ENCODE peak calls at places on chromosomes 4 and X, in six cellular contexts. G, H, W, M, Q and P are unnamed samples.

GRCh38 chrX:135432453-135432852 is 10.7 kb downstream of the SMIM10L2A start:
- DNase-seq in G (no peak), H (no peak), W (no peak), M (no peak), Q (no peak), P (no peak)

GRCh38 chr4:1191621-1192020 is 19.2 kb upstream of the SPON2 start:
- DNase-seq in G (no peak), H (no peak), W (no peak), M (no peak), Q (no peak), P (no peak)

GRCh38 chrX:141405486-141405877 is 163.2 kb upstream of the SPANXC start:
- DNase-seq in G (no peak), H (peak; percentile 79), W (no peak), M (no peak), Q (no peak), P (no peak)

GRCh38 chrX:41350150-41350975 is 16.4 kb downstream of the DDX3X start:
- DNase-seq in G (no peak), H (peak; percentile 16), W (no peak), M (no peak), Q (no peak), P (no peak)

GRCh38 chrX:10230222-10230621 is 73.4 kb downstream of the CLCN4 start:
- DNase-seq in G (no peak), H (no peak), W (no peak), M (no peak), Q (no peak), P (no peak)

GRCh38 chr4:112075129-112075753 is 70.0 kb upstream of the FAM241A start:
- DNase-seq in G (no peak), H (peak; percentile 81), W (peak; percentile 35), M (peak; percentile 51), Q (no peak), P (peak; percentile 68)

GRCh38 chr4:140004580-140005314 is 149.2 kb downstream of the MAML3 start:
- DNase-seq in G (no peak), H (peak; percentile 48), W (no peak), M (no peak), Q (no peak), P (no peak)

GRCh38 chr4:186105721-186106335 is 1.3 kb downstream of the FAM149A start:
- DNase-seq in G (no peak), H (no peak), W (no peak), M (no peak), Q (no peak), P (no peak)

GRCh38 chr4:78214078-78214477 is 157.0 kb downstream of the FRAS1 start:
- DNase-seq in G (no peak), H (no peak), W (no peak), M (no peak), Q (no peak), P (no peak)

GRCh38 chrX:132665676-132666075 is 176.8 kb upstream of the MBNL3 start:
- DNase-seq in G (no peak), H (no peak), W (no peak), M (no peak), Q (no peak), P (no peak)

GRCh38 chrX:54640721-54641120 is 110.7 kb downstream of the GNL3L start:
- DNase-seq in G (no peak), H (peak; percentile 6), W (no peak), M (no peak), Q (no peak), P (peak; percentile 65)

GRCh38 chrX:82141942-82142341 is 940.0 kb downstream of the SH3BGRL start:
- DNase-seq in G (peak; percentile 11), H (no peak), W (no peak), M (peak; percentile 9), Q (no peak), P (no peak)

GRCh38 chr4:80610845-80611244 is 275.3 kb downstream of the CFAP299 start:
- DNase-seq in G (no peak), H (no peak), W (no peak), M (no peak), Q (no peak), P (peak; percentile 99)

GRCh38 chr4:113645771-113646455 is 115.6 kb downstream of the CAMK2D start:
- DNase-seq in G (no peak), H (peak; percentile 89), W (peak; percentile 40), M (no peak), Q (no peak), P (no peak)

GRCh38 chr4:188092824-188093223 is 16.6 kb downstream of the TRIML2 start:
- DNase-seq in G (no peak), H (peak; percentile 8), W (no peak), M (no peak), Q (no peak), P (no peak)

GRCh38 chr4:77921701-77922100 is 59.1 kb downstream of the MRPL1 start:
- DNase-seq in G (no peak), H (peak; percentile 88), W (no peak), M (no peak), Q (peak; percentile 85), P (no peak)

GRCh38 chr4:66062044-66062443 is 391.8 kb upstream of the EPHA5 start:
- DNase-seq in G (no peak), H (peak; percentile 55), W (no peak), M (no peak), Q (no peak), P (no peak)

GRCh38 chrX:151695583-151695930 is 299 bp downstream of the PRRG3 start:
- DNase-seq in G (no peak), H (no peak), W (no peak), M (no peak), Q (no peak), P (no peak)
- H3K4me3 ChIP-seq in G (no peak overlapping the region), H (no peak overlapping the region), W (peak overlapping the region; percentile 15), M (no peak overlapping the region), Q (no peak overlapping the region), P (no peak overlapping the region)

GRCh38 chr4:5710962-5711478 is at the start of gene EVC:
- DNase-seq in G (peak; percentile 8), H (peak; percentile 70), W (peak; percentile 66), M (no peak), Q (no peak), P (no peak)

GRCh38 chr4:5711479-5712184 is 631 bp downstream of the EVC start:
- DNase-seq in G (no peak), H (peak; percentile 25), W (no peak), M (no peak), Q (no peak), P (no peak)

GRCh38 chr4:5712931-5713330 is 1.9 kb downstream of the EVC start:
- DNase-seq in G (no peak), H (no peak), W (no peak), M (no peak), Q (no peak), P (no peak)

GRCh38 chr4:5713861-5714260 is 2.9 kb downstream of the EVC start:
- DNase-seq in G (no peak), H (no peak), W (no peak), M (no peak), Q (no peak), P (no peak)

GRCh38 chr4:5712517-5712916 is 1.5 kb downstream of the EVC start:
- DNase-seq in G (no peak), H (peak; percentile 62), W (no peak), M (no peak), Q (no peak), P (no peak)
- H3K4me3 ChIP-seq in G (no peak overlapping the region), H (peak overlapping the region; percentile 71), W (no peak overlapping the region), M (no peak overlapping the region), Q (peak overlapping the region; percentile 76), P (no peak overlapping the region)

GRCh38 chr4:91257721-91258120 is 1046.0 kb upstream of the GRID2 start:
- DNase-seq in G (no peak), H (no peak), W (no peak), M (no peak), Q (no peak), P (no peak)

GRCh38 chr4:91256751-91257150 is 1047.0 kb upstream of the GRID2 start:
- DNase-seq in G (no peak), H (no peak), W (no peak), M (no peak), Q (no peak), P (no peak)

GRCh38 chr4:91258326-91258725 is 1045.4 kb upstream of the GRID2 start:
- DNase-seq in G (no peak), H (no peak), W (no peak), M (no peak), Q (no peak), P (no peak)

DNA sequence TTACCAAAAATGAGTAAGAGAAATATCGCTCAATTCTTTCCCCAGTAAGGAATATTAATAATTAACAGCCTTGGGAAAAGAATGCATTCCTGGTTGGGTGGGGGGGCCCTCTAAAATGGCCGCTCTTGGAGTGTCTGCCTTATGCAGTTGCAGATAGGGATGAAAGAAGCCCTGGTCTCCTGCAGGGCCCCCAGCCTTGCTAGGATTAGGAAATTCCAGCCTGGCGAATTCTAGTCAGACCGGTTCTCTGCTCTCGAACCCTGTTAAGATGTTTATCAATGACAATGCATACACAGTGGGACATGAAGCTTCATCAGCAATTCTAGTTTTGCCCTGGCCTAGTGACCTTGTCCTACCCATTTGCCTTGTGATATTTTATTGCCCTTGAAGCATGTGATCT is 1047.7 kb upstream of the GRID2 start:
- DNase-seq in G (no peak), H (no peak), W (peak; percentile 16), M (no peak), Q (no peak), P (no peak)
- H3K4me3 ChIP-seq in G (no peak overlapping the region), H (no peak overlapping the region), W (no peak overlapping the region), M (no peak overlapping the region), Q (no peak overlapping the region), P (no peak overlapping the region)

GRCh38 chr4:169611991-169612868 is at the start of gene NEK1:
- DNase-seq in G (peak; percentile 77), H (peak; percentile 83), W (peak; percentile 71), M (peak; percentile 93), Q (no peak), P (peak; percentile 93)

GRCh38 chr4:169617306-169617705 is 3.1 kb upstream of the CLCN3 start:
- DNase-seq in G (no peak), H (no peak), W (no peak), M (no peak), Q (no peak), P (no peak)

GRCh38 chr4:169618286-169618685 is 2.1 kb upstream of the CLCN3 start:
- DNase-seq in G (no peak), H (peak; percentile 9), W (no peak), M (no peak), Q (no peak), P (no peak)

GRCh38 chr4:169612869-169613859 is 781 bp upstream of the NEK1 start:
- DNase-seq in G (peak; percentile 35), H (peak; percentile 82), W (peak; percentile 42), M (peak; percentile 78), Q (no peak), P (peak; percentile 82)

DNA sequence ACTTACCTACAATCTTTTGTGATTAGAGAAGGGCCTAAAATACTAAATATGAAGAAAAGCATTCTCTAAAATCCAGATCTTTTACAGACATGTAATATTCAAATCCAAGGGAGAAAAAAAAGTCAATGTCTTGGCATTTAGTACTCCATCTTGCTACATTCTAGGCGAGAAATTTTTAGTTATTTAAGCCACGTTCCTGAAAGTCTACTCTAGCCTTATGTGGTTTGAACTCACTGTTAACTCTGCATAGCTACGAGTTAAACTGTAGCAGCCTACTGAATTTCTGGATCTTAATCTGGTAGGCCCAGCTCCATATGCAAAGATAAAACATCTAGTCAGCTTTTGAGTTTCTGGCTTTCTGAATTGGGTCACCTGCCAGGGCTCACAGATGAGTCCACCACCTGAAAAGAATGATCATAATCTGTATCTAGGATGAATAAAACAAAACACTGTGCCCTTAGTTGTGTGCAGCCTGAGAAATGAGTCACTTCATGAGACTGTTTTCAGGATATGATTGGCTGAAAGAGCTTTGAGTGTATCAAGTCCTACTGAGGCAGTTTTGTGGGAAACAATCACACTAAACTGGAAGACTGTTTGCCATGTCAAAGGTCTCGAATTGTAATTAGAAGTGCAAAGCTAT is 3.2 kb upstream of the NEK1 start:
- DNase-seq in G (no peak), H (peak; percentile 13), W (no peak), M (no peak), Q (no peak), P (no peak)
- H3K4me3 ChIP-seq in G (no peak overlapping the region), H (no peak overlapping the region), W (no peak overlapping the region), M (no peak overlapping the region), Q (no peak overlapping the region), P (no peak overlapping the region)